ENCODE peak calls at places on chromosomes 6 and 20, in six cellular contexts. P, I, Y, V, K and N are unnamed samples.

GRCh38 chr6:119201486-119201885 is 123.0 kb upstream of the FAM184A start:
- DNase-seq in I (no peak), K (no peak), P (no peak), Y (no peak), V (no peak), N (no peak)

GRCh38 chr6:67000121-67000520 is 1293.1 kb upstream of the EYS start:
- DNase-seq in Y (no peak), P (no peak), I (no peak), K (no peak), V (no peak), N (no peak)

GRCh38 chr6:4772750-4773149 is 3.5 kb upstream of the CDYL start:
- DNase-seq in I (no peak), K (no peak), Y (no peak), V (no peak), P (no peak), N (no peak)

GRCh38 chr20:841568-842546 is 8.3 kb downstream of the FAM110A start:
- DNase-seq in Y (no peak), K (no peak), V (no peak), I (no peak), P (no peak), N (peak; percentile 77)

GRCh38 chr6:128499079-128499705 is 21.2 kb downstream of the PTPRK start:
- DNase-seq in Y (no peak), I (no peak), V (no peak), P (no peak), K (no peak), N (no peak)

GRCh38 chr6:93124226-93124625 is 295.1 kb downstream of the EPHA7 start:
- DNase-seq in Y (no peak), I (no peak), K (no peak), P (no peak), V (no peak), N (no peak)

GRCh38 chr20:21315138-21315537 is 12.0 kb downstream of the XRN2 start:
- DNase-seq in P (no peak), I (no peak), Y (no peak), K (no peak), V (peak; percentile 25), N (no peak)

GRCh38 chr6:47736083-47736700 is 37.8 kb downstream of the ADGRF4 start:
- DNase-seq in I (no peak), Y (no peak), P (no peak), V (no peak), K (no peak), N (no peak)

GRCh38 chr20:63756648-63756991 is 17.0 kb downstream of the SLC2A4RG start:
- DNase-seq in P (no peak), I (no peak), Y (no peak), K (no peak), V (no peak), N (no peak)

GRCh38 chr6:111070407-111070743 is 16.9 kb upstream of the SLC16A10 start:
- DNase-seq in K (no peak), P (no peak), I (no peak), Y (no peak), V (no peak), N (no peak)

GRCh38 chr20:46025376-46025783 is 3.6 kb upstream of the SLC12A5 start:
- DNase-seq in K (no peak), P (no peak), Y (no peak), V (no peak), I (no peak), N (no peak)

GRCh38 chr20:47360489-47361267 is 4.2 kb upstream of the ZMYND8 start:
- DNase-seq in K (no peak), P (peak; percentile 100), I (peak; percentile 55), V (peak; percentile 95), Y (no peak), N (peak; percentile 94)

GRCh38 chr6:13733178-13733851 is 21.7 kb upstream of the RANBP9 start:
- DNase-seq in Y (no peak), V (no peak), I (no peak), P (no peak), K (no peak), N (peak; percentile 61)

GRCh38 chr20:34817801-34818200 is 7.7 kb downstream of the NCOA6 start:
- DNase-seq in I (no peak), P (no peak), V (no peak), K (no peak), Y (no peak), N (no peak)

GRCh38 chr6:78810146-78810545 is 57.2 kb upstream of the IRAK1BP1 start:
- DNase-seq in K (no peak), V (no peak), P (peak; percentile 41), Y (no peak), I (peak; percentile 15), N (no peak)